ENCODE peak calls at places on chromosomes 2 and 18, in five cellular contexts. Z, F, M, K and N are unnamed samples.

GRCh38 chr18:36536426-36536825 is 238.9 kb downstream of the FHOD3 start:
- DNase-seq in Z (peak; percentile 11), F (peak; percentile 31), M (no peak), K (no peak), N (no peak)

GRCh38 chr2:149994057-149994728 is 406.6 kb upstream of the MMADHC start:
- DNase-seq in Z (no peak), F (no peak), K (no peak), M (peak; percentile 42), N (peak; percentile 22)

GRCh38 chr2:57343391-57344006 is 703.1 kb upstream of the VRK2 start:
- DNase-seq in K (no peak), F (no peak), M (peak; percentile 14), Z (no peak), N (no peak)

GRCh38 chr2:142989276-142990204 is 112.1 kb downstream of the KYNU start:
- DNase-seq in K (no peak), F (no peak), M (peak; percentile 71), Z (no peak), N (peak; percentile 77)

GRCh38 chr2:159595410-159596046 is 20.8 kb downstream of the BAZ2B start:
- DNase-seq in M (peak; percentile 84), Z (no peak), K (no peak), F (no peak), N (peak; percentile 53)

GRCh38 chr18:31626409-31626808 is 34.7 kb downstream of the TTR start:
- DNase-seq in Z (no peak), M (peak; percentile 67), F (no peak), K (no peak), N (no peak)

GRCh38 chr2:176491172-176491904 is 222.1 kb downstream of the MTX2 start:
- DNase-seq in M (peak; percentile 7), K (no peak), Z (no peak), F (no peak), N (peak; percentile 86)

GRCh38 chr2:108640731-108641130 is 78.6 kb upstream of the RANBP2 start:
- DNase-seq in K (no peak), F (no peak), Z (no peak), M (peak; percentile 52), N (peak; percentile 93)

GRCh38 chr2:208192611-208193248 is 2.9 kb upstream of the C2orf80 start:
- DNase-seq in K (no peak), Z (no peak), F (no peak), M (no peak), N (no peak)

GRCh38 chr2:239668042-239668441 is 267.2 kb upstream of the HDAC4 start:
- DNase-seq in F (no peak), M (no peak), K (no peak), Z (no peak), N (no peak)
- H2BK12ac ChIP-seq in F (no peak overlapping the region), M (no peak overlapping the region), K (no peak overlapping the region), Z (no peak overlapping the region), N (no peak overlapping the region)

GRCh38 chr2:98608118-98608961 is at the start of the genes COA5 and UNC50:
- DNase-seq in F (peak; percentile 87), M (peak; percentile 91), Z (peak; percentile 86), K (peak; percentile 56), N (peak; percentile 95)
- H2BK5ac ChIP-seq in F (no peak within 1 kb of the TSS), M (peak within 1 kb of the TSS; percentile 95), Z (peak within 1 kb of the TSS; percentile 68), K (peak within 1 kb of the TSS; percentile 84), N (peak within 1 kb of the TSS; percentile 95)

DNA sequence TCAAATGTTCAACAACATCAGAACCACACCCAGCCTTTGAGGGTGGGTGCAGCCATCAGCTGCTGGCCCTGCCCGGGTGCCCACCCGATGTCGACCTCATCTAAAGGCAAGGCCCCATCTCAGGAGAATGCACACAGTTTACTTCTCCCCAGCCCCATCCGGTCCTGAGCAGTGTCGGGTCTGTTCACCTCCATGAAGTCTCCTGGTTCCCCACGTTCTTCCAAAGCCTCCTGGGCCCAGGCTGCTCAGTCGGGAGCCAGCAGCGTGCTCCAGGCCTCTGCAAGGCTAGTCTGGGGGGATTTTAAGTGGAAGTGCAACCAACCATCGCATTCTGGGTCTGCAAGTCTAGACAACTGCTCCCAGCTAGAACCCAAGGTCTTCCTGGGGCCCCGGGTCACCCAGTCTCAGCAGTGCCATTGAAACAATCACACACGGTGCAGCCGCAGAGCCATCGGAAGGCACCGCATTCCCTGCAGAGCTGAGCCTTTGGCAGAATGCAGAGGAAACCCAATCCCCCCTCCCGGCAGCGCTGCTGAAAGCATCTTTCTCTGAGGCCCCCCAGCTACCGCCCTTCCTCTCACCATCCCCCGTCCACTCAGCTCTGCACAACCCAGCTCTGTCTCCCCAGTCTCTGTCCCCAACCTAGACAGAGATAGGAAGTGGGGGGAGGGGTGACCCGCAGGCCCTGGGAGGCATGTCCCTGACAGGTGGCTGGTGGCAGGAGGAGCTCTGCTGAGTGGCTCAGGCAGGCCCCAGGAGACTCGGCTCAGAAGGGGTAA is 8.5 kb downstream of the ESPNL start:
- DNase-seq in K (no peak), Z (no peak), M (no peak), F (peak; percentile 72), N (no peak)
- H2AFZ ChIP-seq in K (peak overlapping the region; percentile 0), Z (peak overlapping the region; percentile 84), M (no peak overlapping the region), F (no peak overlapping the region), N (no peak overlapping the region)

DNA sequence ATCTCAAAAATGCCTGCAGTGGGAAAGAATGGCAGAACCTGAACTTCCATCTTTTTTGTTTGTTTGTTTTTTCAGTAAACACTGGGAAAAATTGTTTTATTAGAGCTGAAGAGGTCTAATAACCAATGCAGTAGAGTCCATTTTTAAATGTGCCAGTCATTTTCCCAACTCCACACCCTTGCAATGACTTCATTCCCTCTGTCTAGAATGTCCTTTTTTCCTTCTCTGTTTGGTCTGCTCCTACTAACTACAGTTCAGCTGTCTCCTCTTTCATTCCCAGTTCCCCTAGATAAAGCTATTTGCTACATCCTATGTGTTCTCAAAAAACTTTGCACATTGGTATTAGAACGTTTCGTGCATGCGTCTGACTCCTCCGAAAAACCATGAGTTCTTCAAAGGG is 9.3 kb upstream of the RAPH1 start:
- DNase-seq in K (no peak), M (no peak), F (no peak), Z (no peak), N (no peak)
- H2BK12ac ChIP-seq in K (no peak overlapping the region), M (no peak overlapping the region), F (no peak overlapping the region), Z (no peak overlapping the region), N (no peak overlapping the region)

GRCh38 chr2:134300585-134300984 is 46.7 kb downstream of the MGAT5 start:
- DNase-seq in K (no peak), Z (no peak), M (no peak), F (no peak), N (no peak)

GRCh38 chr2:134306521-134306920 is 52.6 kb downstream of the MGAT5 start:
- DNase-seq in Z (no peak), K (no peak), F (no peak), M (peak; percentile 88), N (no peak)

GRCh38 chr2:134304726-134305509 is 51.0 kb downstream of the MGAT5 start:
- DNase-seq in K (no peak), Z (no peak), F (no peak), M (no peak), N (no peak)

GRCh38 chr2:134299334-134299733 is 45.5 kb downstream of the MGAT5 start:
- DNase-seq in Z (no peak), K (no peak), F (no peak), M (no peak), N (no peak)

GRCh38 chr2:134301099-134301970 is 47.5 kb downstream of the MGAT5 start:
- DNase-seq in F (no peak), M (peak; percentile 33), K (no peak), Z (no peak), N (peak; percentile 64)
- H2BK5ac ChIP-seq in F (no peak overlapping the region), M (no peak overlapping the region), K (no peak overlapping the region), Z (no peak overlapping the region), N (no peak overlapping the region)

GRCh38 chr2:97993926-97994325 is 1.8 kb downstream of the TMEM131 start:
- DNase-seq in K (no peak), F (no peak), M (no peak), Z (no peak), N (no peak)

GRCh38 chr2:97996679-97997078 is 931 bp upstream of the TMEM131 start:
- DNase-seq in K (no peak), Z (no peak), F (no peak), M (no peak), N (no peak)

GRCh38 chr2:97992836-97993825 is 2.6 kb downstream of the TMEM131 start:
- DNase-seq in F (no peak), Z (no peak), M (no peak), K (no peak), N (no peak)

GRCh38 chr2:97995734-97996624 is at the start of gene TMEM131:
- DNase-seq in M (peak; percentile 95), Z (peak; percentile 90), K (peak; percentile 82), F (peak; percentile 95), N (peak; percentile 93)

GRCh38 chr2:97995026-97995733 is 568 bp downstream of the TMEM131 start:
- DNase-seq in K (no peak), F (no peak), Z (peak; percentile 63), M (peak; percentile 74), N (peak; percentile 57)
- H2AFZ ChIP-seq in K (peak overlapping the region; percentile 77), F (no peak overlapping the region), Z (peak overlapping the region; percentile 99), M (peak overlapping the region; percentile 21), N (peak overlapping the region; percentile 89)

GRCh38 chr2:125479143-125479636 is 1176.8 kb upstream of the GYPC start:
- DNase-seq in Z (no peak), F (no peak), M (no peak), K (no peak), N (no peak)
- H2BK12ac ChIP-seq in Z (no peak overlapping the region), F (no peak overlapping the region), M (no peak overlapping the region), K (no peak overlapping the region), N (no peak overlapping the region)

DNA sequence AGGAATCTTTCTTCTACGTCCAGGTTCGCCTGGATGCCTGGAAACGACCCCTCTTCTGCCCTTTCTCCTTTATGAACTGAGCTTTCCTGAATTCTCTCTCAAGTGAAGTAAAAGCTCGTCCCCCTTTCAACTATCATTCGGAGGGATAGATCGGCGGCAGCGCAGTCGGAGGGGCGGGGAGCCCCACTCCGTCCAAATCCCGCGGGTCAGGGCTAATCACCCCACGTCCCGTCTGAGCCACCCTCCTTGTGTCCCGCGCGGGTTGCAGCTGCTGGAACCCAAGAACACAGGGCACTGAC is 367 bp downstream of the FBXO48 start:
- DNase-seq in M (no peak), K (no peak), F (no peak), Z (no peak), N (no peak)
- H2BK5ac ChIP-seq in M (peak overlapping the region; percentile 92), K (no peak overlapping the region), F (no peak overlapping the region), Z (no peak overlapping the region), N (no peak overlapping the region)